ENCODE peak calls at places on chromosomes 12 and 14, in four cellular contexts. One of them, this sample, is unnamed.
A peak's percentile ranks its signal among the peaks of the same experiment; 100 is the strongest.

GRCh38 chr14:23640524-23641141 is 4.5 kb downstream of the DHRS2 start:
- DNase-seq in NB4: no peak
- DNase-seq in transverse colon: peak; percentile 39
- DNase-seq in lower leg skin: no peak
- DNase-seq in this sample: no peak

GRCh38 chr12:109606261-109607028 is 32.9 kb downstream of the MVK start:
- DNase-seq in NB4: no peak
- DNase-seq in transverse colon: no peak
- DNase-seq in lower leg skin: no peak
- DNase-seq in this sample: no peak

GRCh38 chr12:100128509-100128908 is 14.2 kb downstream of the BLTP3B start:
- DNase-seq in NB4: peak; percentile 90
- DNase-seq in transverse colon: peak; percentile 29
- DNase-seq in lower leg skin: peak; percentile 29
- DNase-seq in this sample: peak; percentile 37

GRCh38 chr12:17971850-17972249 is 118.1 kb downstream of the RERGL start:
- DNase-seq in NB4: no peak
- DNase-seq in transverse colon: no peak
- DNase-seq in lower leg skin: no peak
- DNase-seq in this sample: no peak

GRCh38 chr14:102949062-102949800 is 26.8 kb downstream of the AMN start:
- DNase-seq in NB4: peak; percentile 82
- DNase-seq in transverse colon: peak; percentile 48
- DNase-seq in lower leg skin: no peak
- DNase-seq in this sample: no peak

GRCh38 chr14:78131616-78132015 is 38.6 kb upstream of the NRXN3 start:
- DNase-seq in NB4: no peak
- DNase-seq in transverse colon: no peak
- DNase-seq in lower leg skin: no peak
- DNase-seq in this sample: no peak

GRCh38 chr14:74519316-74520074 is 25.9 kb downstream of the ISCA2 start:
- DNase-seq in NB4: no peak
- DNase-seq in transverse colon: no peak
- DNase-seq in lower leg skin: no peak
- DNase-seq in this sample: no peak

GRCh38 chr12:47839214-47839613 is 19.5 kb upstream of the HDAC7 start:
- DNase-seq in NB4: no peak
- DNase-seq in transverse colon: no peak
- DNase-seq in lower leg skin: no peak
- DNase-seq in this sample: no peak

GRCh38 chr14:105427893-105428485 is 8.4 kb downstream of the MTA1 start:
- DNase-seq in NB4: no peak
- DNase-seq in transverse colon: no peak
- DNase-seq in lower leg skin: no peak
- DNase-seq in this sample: no peak

GRCh38 chr14:22039938-22040780 is 366.5 kb upstream of the OR4E1 start:
- DNase-seq in NB4: peak; percentile 23
- DNase-seq in transverse colon: no peak
- DNase-seq in lower leg skin: no peak
- DNase-seq in this sample: no peak

GRCh38 chr12:69886101-69886500 is 61.1 kb downstream of the MYRFL start:
- DNase-seq in NB4: no peak
- DNase-seq in transverse colon: no peak
- DNase-seq in lower leg skin: no peak
- DNase-seq in this sample: no peak

GRCh38 chr12:114879354-114879753 is 195.4 kb upstream of the TBX3 start:
- DNase-seq in NB4: no peak
- DNase-seq in transverse colon: no peak
- DNase-seq in lower leg skin: no peak
- DNase-seq in this sample: no peak

GRCh38 chr14:69260979-69261605 is 1.1 kb downstream of the GALNT16 start:
- DNase-seq in NB4: no peak
- DNase-seq in transverse colon: peak; percentile 39
- DNase-seq in lower leg skin: no peak
- DNase-seq in this sample: no peak

GRCh38 chr14:105375635-105376057 is 22.7 kb upstream of the TEX22 start:
- DNase-seq in NB4: peak; percentile 81
- DNase-seq in transverse colon: no peak
- DNase-seq in lower leg skin: no peak
- DNase-seq in this sample: no peak

GRCh38 chr12:82300611-82301010 is 57.6 kb downstream of the CCDC59 start:
- DNase-seq in NB4: no peak
- DNase-seq in transverse colon: no peak
- DNase-seq in lower leg skin: no peak
- DNase-seq in this sample: no peak

GRCh38 chr12:3557791-3558190 is 66.8 kb downstream of the PRMT8 start:
- DNase-seq in NB4: no peak
- DNase-seq in transverse colon: no peak
- DNase-seq in lower leg skin: no peak
- DNase-seq in this sample: no peak

GRCh38 chr12:13573698-13574321 is 377.3 kb downstream of the EMP1 start:
- DNase-seq in NB4: peak; percentile 63
- DNase-seq in transverse colon: no peak
- DNase-seq in lower leg skin: no peak
- DNase-seq in this sample: no peak

GRCh38 chr12:89181271-89181920 is 170.9 kb downstream of the DUSP6 start:
- DNase-seq in NB4: peak; percentile 76
- DNase-seq in transverse colon: no peak
- DNase-seq in lower leg skin: no peak
- DNase-seq in this sample: no peak

GRCh38 chr12:79358716-79359341 is 331.9 kb downstream of the PAWR start:
- DNase-seq in NB4: peak; percentile 56
- DNase-seq in transverse colon: no peak
- DNase-seq in lower leg skin: no peak
- DNase-seq in this sample: no peak

GRCh38 chr12:69527506-69528272 is 57.5 kb downstream of the FRS2 start:
- DNase-seq in NB4: no peak
- DNase-seq in transverse colon: no peak
- DNase-seq in lower leg skin: no peak
- DNase-seq in this sample: no peak

GRCh38 chr14:68153275-68153674 is 333.7 kb downstream of the RAD51B start:
- DNase-seq in NB4: no peak
- DNase-seq in transverse colon: no peak
- DNase-seq in lower leg skin: no peak
- DNase-seq in this sample: no peak

GRCh38 chr12:94841904-94842610 is 161.4 kb downstream of the NDUFA12 start:
- DNase-seq in NB4: no peak
- DNase-seq in transverse colon: no peak
- DNase-seq in lower leg skin: no peak
- DNase-seq in this sample: no peak

GRCh38 chr12:54270345-54270744 is 9.6 kb downstream of the CBX5 start:
- DNase-seq in NB4: no peak
- DNase-seq in transverse colon: no peak
- DNase-seq in lower leg skin: no peak
- DNase-seq in this sample: no peak

GRCh38 chr12:89354630-89354931 is 2.3 kb upstream of the DUSP6 start:
- DNase-seq in NB4: peak; percentile 81
- DNase-seq in transverse colon: no peak
- DNase-seq in lower leg skin: no peak
- DNase-seq in this sample: no peak

GRCh38 chr14:90818715-90819114 is 2.5 kb upstream of the TTC7B start:
- DNase-seq in NB4: no peak
- DNase-seq in transverse colon: no peak
- DNase-seq in lower leg skin: no peak
- DNase-seq in this sample: no peak

GRCh38 chr14:90816686-90817436 is 631 bp upstream of the TTC7B start:
- DNase-seq in NB4: no peak
- DNase-seq in transverse colon: no peak
- DNase-seq in lower leg skin: no peak
- DNase-seq in this sample: no peak

GRCh38 chr14:90814806-90815566 is 1.2 kb downstream of the TTC7B start:
- DNase-seq in NB4: no peak
- DNase-seq in transverse colon: no peak
- DNase-seq in lower leg skin: no peak
- DNase-seq in this sample: no peak

GRCh38 chr14:90815567-90815816 is 738 bp downstream of the TTC7B start:
- DNase-seq in NB4: no peak
- DNase-seq in transverse colon: no peak
- DNase-seq in lower leg skin: no peak
- DNase-seq in this sample: no peak

GRCh38 chr14:90815817-90816662 is at the start of gene TTC7B:
- DNase-seq in NB4: peak; percentile 58
- DNase-seq in transverse colon: peak; percentile 43
- DNase-seq in lower leg skin: no peak
- DNase-seq in this sample: no peak
- TF ChIP-seq POLR2A in NB4: no peak
- TF ChIP-seq POLR2A in transverse colon: no peak
- TF ChIP-seq POLR2A in lower leg skin: no peak
- TF ChIP-seq POLR2A in this sample: no peak

GRCh38 chr14:36052063-36052462 is 124.5 kb downstream of the PTCSC3 start:
- DNase-seq in NB4: no peak
- DNase-seq in transverse colon: no peak
- DNase-seq in lower leg skin: no peak
- DNase-seq in this sample: no peak

GRCh38 chr14:36052681-36053080 is 123.8 kb downstream of the PTCSC3 start:
- DNase-seq in NB4: no peak
- DNase-seq in transverse colon: no peak
- DNase-seq in lower leg skin: no peak
- DNase-seq in this sample: no peak

GRCh38 chr14:36048667-36049066 is 127.9 kb downstream of the PTCSC3 start:
- DNase-seq in NB4: no peak
- DNase-seq in transverse colon: no peak
- DNase-seq in lower leg skin: no peak
- DNase-seq in this sample: no peak

DNA sequence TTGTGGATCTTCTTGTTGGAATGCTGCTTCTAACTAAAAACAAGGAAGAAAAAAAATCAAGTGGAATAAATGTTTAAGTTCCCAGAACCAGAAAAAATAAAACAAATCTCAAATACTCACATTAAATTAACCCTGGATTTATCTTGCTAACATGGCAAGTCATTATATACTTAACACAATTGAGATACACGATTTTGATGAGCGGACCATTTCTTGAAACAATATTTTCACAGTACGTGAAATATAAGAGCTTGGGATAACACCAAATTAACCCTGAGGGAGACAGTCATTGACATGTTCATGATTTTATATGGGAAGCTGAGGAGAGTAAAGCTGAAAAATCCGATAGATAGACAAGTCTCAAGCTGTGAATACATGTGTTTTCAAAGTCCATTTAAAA is 128.6 kb downstream of the PTCSC3 start:
- DNase-seq in NB4: no peak
- DNase-seq in transverse colon: no peak
- DNase-seq in lower leg skin: no peak
- DNase-seq in this sample: no peak
- H3K4me3 ChIP-seq in NB4: no peak overlapping the region
- H3K4me3 ChIP-seq in transverse colon: no peak overlapping the region
- H3K4me3 ChIP-seq in lower leg skin: no peak overlapping the region
- H3K4me3 ChIP-seq in this sample: no peak overlapping the region

GRCh38 chr12:49671051-49671765 is 36.0 kb downstream of the FMNL3 start:
- DNase-seq in NB4: peak; percentile 69
- DNase-seq in transverse colon: peak; percentile 27
- DNase-seq in lower leg skin: no peak
- DNase-seq in this sample: no peak

GRCh38 chr12:49672351-49673181 is 34.6 kb downstream of the FMNL3 start:
- DNase-seq in NB4: no peak
- DNase-seq in transverse colon: no peak
- DNase-seq in lower leg skin: no peak
- DNase-seq in this sample: no peak

GRCh38 chr12:49675137-49675536 is 32.1 kb downstream of the FMNL3 start:
- DNase-seq in NB4: no peak
- DNase-seq in transverse colon: no peak
- DNase-seq in lower leg skin: no peak
- DNase-seq in this sample: no peak

GRCh38 chr12:49674318-49674985 is 32.8 kb downstream of the FMNL3 start:
- DNase-seq in NB4: no peak
- DNase-seq in transverse colon: no peak
- DNase-seq in lower leg skin: no peak
- DNase-seq in this sample: no peak

DNA sequence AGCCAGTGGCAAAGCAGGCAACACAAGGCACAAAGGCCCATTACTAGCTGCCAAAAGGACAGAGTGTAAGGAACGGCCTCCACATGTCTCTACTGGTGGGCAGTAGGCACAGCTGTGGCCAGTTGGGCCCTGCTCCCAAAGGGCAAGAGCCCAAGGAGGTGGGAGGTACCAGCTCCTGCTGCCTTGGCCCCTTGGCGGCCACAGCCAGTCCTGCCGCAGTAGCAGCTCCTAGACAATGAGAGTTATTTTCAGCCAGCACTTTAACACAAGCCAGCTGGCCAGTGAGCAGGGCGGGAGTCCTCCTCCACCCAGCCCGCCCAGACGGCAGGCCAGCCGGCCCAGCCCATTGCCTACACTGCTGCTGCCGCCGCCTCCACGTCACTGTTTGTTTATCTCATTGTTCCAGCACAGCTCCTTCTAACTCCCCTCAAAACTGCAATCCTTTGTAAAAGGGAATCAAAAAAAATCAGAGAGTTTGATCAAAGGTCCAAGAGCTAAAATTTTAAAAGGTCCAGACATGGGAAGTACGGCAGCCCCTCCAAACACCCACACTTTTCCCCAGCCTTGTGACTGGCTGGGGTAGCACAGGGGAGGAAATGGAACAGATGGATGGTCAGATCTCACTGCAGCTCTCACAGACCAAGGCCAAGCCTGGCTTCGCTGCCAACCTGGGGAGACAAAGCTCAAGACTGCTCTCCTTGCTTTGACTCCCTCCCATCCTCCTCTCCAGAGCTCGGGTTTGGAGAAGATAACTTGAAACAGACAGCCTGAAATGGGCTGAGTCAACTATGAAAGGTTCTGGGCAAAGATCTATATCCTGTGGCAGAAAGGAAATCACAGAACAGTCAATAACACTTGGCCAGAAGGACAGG is 33.5 kb downstream of the FMNL3 start:
- DNase-seq in NB4: no peak
- DNase-seq in transverse colon: peak; percentile 86
- DNase-seq in lower leg skin: peak; percentile 80
- DNase-seq in this sample: peak; percentile 93
- TF ChIP-seq POLR2A in NB4: no peak
- TF ChIP-seq POLR2A in transverse colon: peak; percentile 49
- TF ChIP-seq POLR2A in lower leg skin: no peak
- TF ChIP-seq POLR2A in this sample: no peak

GRCh38 chr12:97923546-97923945 is 460.9 kb downstream of the RMST start:
- DNase-seq in NB4: no peak
- DNase-seq in transverse colon: no peak
- DNase-seq in lower leg skin: no peak
- DNase-seq in this sample: no peak

GRCh38 chr12:97921957-97922722 is 459.5 kb downstream of the RMST start:
- DNase-seq in NB4: no peak
- DNase-seq in transverse colon: no peak
- DNase-seq in lower leg skin: no peak
- DNase-seq in this sample: no peak

GRCh38 chr12:97927991-97928390 is 465.4 kb downstream of the RMST start:
- DNase-seq in NB4: no peak
- DNase-seq in transverse colon: no peak
- DNase-seq in lower leg skin: no peak
- DNase-seq in this sample: no peak

DNA sequence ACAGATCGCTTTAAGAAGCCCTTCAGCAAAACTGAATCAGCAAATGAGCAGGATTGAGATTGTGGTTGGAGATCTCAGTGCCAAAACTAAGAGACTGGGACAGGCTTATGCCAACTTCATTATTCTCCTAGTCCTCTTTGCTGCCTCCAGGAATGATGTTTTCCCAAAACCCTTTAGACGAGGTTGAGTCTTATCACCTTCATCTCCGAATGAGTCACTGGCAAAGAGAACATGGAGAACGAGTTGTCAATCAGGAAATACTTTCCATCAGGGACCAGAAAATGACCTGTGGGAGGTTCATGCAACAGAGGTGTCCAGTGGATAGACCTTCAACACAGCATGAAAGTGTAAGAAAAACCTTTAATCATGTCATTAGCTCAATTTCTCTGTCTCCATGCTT is 461.5 kb downstream of the RMST start:
- DNase-seq in NB4: no peak
- DNase-seq in transverse colon: no peak
- DNase-seq in lower leg skin: no peak
- DNase-seq in this sample: no peak
- H3K4me3 ChIP-seq in NB4: no peak overlapping the region
- H3K4me3 ChIP-seq in transverse colon: no peak overlapping the region
- H3K4me3 ChIP-seq in lower leg skin: no peak overlapping the region
- H3K4me3 ChIP-seq in this sample: no peak overlapping the region

This sample was measured in breast epithelium.